ENCODE peak calls at places on chromosomes 3 and 15, in ten cellular contexts. M, U, P, V, O, F, B, R, Q and C are unnamed samples.

GRCh38 chr3:100463646-100464155 is 28.7 kb upstream of the TMEM45A start:
- DNase-seq in M (no peak), U (no peak), P (no peak), V (no peak), O (no peak), F (no peak), B (peak; percentile 36), R (no peak), Q (no peak), C (no peak)

GRCh38 chr15:36667296-36667695 is 87.9 kb downstream of the CDIN1 start:
- DNase-seq in M (no peak), U (no peak), P (no peak), V (no peak), O (no peak), F (no peak), B (no peak), R (no peak), Q (no peak), C (no peak)

GRCh38 chr3:45001738-45002137 is 24.4 kb upstream of the CLEC3B start:
- DNase-seq in M (no peak), U (no peak), P (no peak), V (no peak), O (no peak), F (no peak), B (no peak), R (no peak), Q (no peak), C (no peak)

GRCh38 chr3:65497846-65498245 is 540.9 kb downstream of the MAGI1 start:
- DNase-seq in M (no peak), U (no peak), P (no peak), V (no peak), O (no peak), F (no peak), B (no peak), R (no peak), Q (no peak), C (no peak)

GRCh38 chr3:18774319-18774877 is 349.3 kb upstream of the SATB1 start:
- DNase-seq in M (no peak), U (no peak), P (no peak), V (no peak), O (no peak), F (no peak), B (peak; percentile 1), R (no peak), Q (no peak), C (no peak)

GRCh38 chr15:66234798-66235197 is 18.8 kb downstream of the MEGF11 start:
- DNase-seq in M (no peak), U (no peak), P (no peak), V (no peak), O (no peak), F (no peak), B (no peak), R (no peak), Q (no peak), C (no peak)

GRCh38 chr3:4633078-4634004 is 140.2 kb downstream of the ITPR1 start:
- DNase-seq in M (peak; percentile 74), U (peak; percentile 9), P (peak; percentile 30), V (no peak), O (no peak), F (peak; percentile 67), B (peak; percentile 70), R (peak; percentile 79), Q (no peak), C (no peak)

GRCh38 chr3:13277860-13278531 is 142.1 kb downstream of the NUP210 start:
- DNase-seq in M (peak; percentile 45), U (peak; percentile 36), P (no peak), V (no peak), O (no peak), F (peak; percentile 89), B (peak; percentile 15), R (no peak), Q (no peak), C (no peak)

GRCh38 chr3:71195492-71195891 is 388.0 kb downstream of the FOXP1 start:
- DNase-seq in M (no peak), U (no peak), P (no peak), V (no peak), O (no peak), F (no peak), B (peak; percentile 74), R (no peak), Q (no peak), C (no peak)

GRCh38 chr3:184110316-184110725 is 13.5 kb downstream of the HTR3E start:
- DNase-seq in M (peak; percentile 39), U (peak; percentile 58), P (no peak), V (no peak), O (no peak), F (peak; percentile 45), B (peak; percentile 8), R (peak; percentile 38), Q (no peak), C (no peak)

GRCh38 chr15:75001310-75001709 is 5.9 kb downstream of the SCAMP5 start:
- DNase-seq in M (no peak), U (no peak), P (no peak), V (no peak), O (no peak), F (no peak), B (no peak), R (no peak), Q (no peak), C (no peak)

GRCh38 chr3:185317674-185318073 is 45.3 kb upstream of the MAP3K13 start:
- DNase-seq in M (no peak), U (no peak), P (no peak), V (no peak), O (no peak), F (no peak), B (peak; percentile 62), R (no peak), Q (no peak), C (no peak)

DNA sequence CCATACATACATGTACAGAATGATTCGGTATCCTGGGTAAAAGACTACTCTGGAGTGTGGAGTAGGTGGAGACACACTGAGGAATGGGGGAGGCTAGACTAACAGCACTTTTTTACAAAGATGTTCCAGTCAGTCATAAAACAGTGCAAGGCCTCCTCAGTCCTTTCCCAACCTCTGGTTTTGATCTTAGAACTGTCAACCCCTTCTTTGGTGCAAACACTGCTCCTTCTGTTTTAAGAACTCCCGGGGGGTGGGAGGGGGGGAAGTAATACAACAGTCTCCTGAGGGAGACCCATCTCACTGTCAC is 7.5 kb upstream of the MAP1A start:
- DNase-seq in M (peak; percentile 63), U (no peak), P (no peak), V (no peak), O (no peak), F (no peak), B (no peak), R (no peak), Q (no peak), C (no peak)
- H3K4me3 ChIP-seq in M (peak overlapping the region; percentile 86), U (no peak overlapping the region), P (peak overlapping the region; percentile 76), V (peak overlapping the region; percentile 37), O (peak overlapping the region; percentile 46), F (peak overlapping the region; percentile 58), B (peak overlapping the region; percentile 62), R (peak overlapping the region; percentile 61), Q (peak overlapping the region; percentile 53), C (no peak overlapping the region)

GRCh38 chr15:44738340-44738984 is 2.1 kb downstream of the TRIM69 start:
- DNase-seq in M (peak; percentile 60), U (no peak), P (no peak), V (no peak), O (no peak), F (peak; percentile 63), B (peak; percentile 58), R (peak; percentile 68), Q (no peak), C (no peak)
- H3K4me3 ChIP-seq in M (no peak overlapping the region), U (no peak overlapping the region), P (no peak overlapping the region), V (no peak overlapping the region), O (no peak overlapping the region), F (no peak overlapping the region), B (no peak overlapping the region), R (no peak overlapping the region), Q (no peak overlapping the region), C (no peak overlapping the region)

GRCh38 chr15:99508807-99509311 is 56.9 kb upstream of the MEF2A start:
- DNase-seq in M (no peak), U (no peak), P (no peak), V (no peak), O (no peak), F (no peak), B (no peak), R (no peak), Q (no peak), C (no peak)
- H3K4me3 ChIP-seq in M (no peak overlapping the region), U (no peak overlapping the region), P (no peak overlapping the region), V (no peak overlapping the region), O (no peak overlapping the region), F (peak overlapping the region; percentile 41), B (no peak overlapping the region), R (no peak overlapping the region), Q (no peak overlapping the region), C (no peak overlapping the region)

GRCh38 chr3:138435840-138436239 is 1.4 kb downstream of the ESYT3 start:
- DNase-seq in M (no peak), U (no peak), P (no peak), V (no peak), O (no peak), F (no peak), B (no peak), R (no peak), Q (no peak), C (no peak)
- H3K4me3 ChIP-seq in M (peak overlapping the region; percentile 70), U (no peak overlapping the region), P (no peak overlapping the region), V (no peak overlapping the region), O (no peak overlapping the region), F (no peak overlapping the region), B (no peak overlapping the region), R (peak overlapping the region; percentile 86), Q (peak overlapping the region; percentile 51), C (no peak overlapping the region)

DNA sequence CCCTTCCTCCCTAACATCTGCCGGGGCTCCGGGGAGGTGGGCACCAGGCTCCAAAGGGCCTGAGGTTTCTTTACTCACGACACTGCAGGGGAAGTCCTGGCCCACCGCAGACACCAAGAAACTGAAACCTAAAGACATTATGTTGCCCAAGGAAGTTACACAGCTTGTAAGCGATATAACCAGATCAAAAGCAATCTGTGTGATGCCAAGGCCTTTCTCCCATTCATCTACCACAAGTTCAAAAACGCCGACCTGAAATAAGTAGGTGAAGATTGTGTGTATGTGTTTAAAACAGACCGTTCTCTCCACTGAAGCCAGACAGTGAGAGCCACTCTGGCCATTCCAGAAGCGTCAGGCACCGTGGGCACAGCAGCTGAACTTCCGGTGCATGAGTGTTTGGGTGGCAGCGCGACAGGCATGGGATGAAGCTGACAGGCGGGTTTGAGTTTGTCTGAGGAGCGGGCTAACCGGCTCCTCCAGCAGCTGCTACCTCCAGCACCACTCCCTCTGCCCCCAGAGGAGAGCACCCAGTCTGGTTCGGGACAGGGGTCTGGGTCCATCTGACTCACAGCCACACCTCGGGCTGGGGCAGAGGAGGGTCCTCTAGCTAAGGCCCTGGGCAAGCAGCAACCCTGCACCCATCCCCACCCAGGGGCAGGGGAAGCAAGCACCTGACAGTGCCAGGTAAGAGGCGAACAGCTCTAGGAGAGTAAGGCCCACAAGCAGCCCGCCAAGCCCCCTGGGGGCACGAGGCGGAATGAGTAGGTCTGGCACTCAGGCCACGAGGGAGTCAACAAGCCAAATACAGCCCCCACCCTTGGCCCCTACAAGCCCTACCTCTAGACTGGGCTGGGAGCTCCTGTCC is 1.3 kb downstream of the TNK2 start:
- DNase-seq in M (no peak), U (no peak), P (peak; percentile 76), V (no peak), O (peak; percentile 54), F (peak; percentile 78), B (peak; percentile 81), R (peak; percentile 46), Q (peak; percentile 62), C (peak; percentile 79)
- H3K4me3 ChIP-seq in M (no peak overlapping the region), U (no peak overlapping the region), P (peak overlapping the region; percentile 88), V (no peak overlapping the region), O (peak overlapping the region; percentile 64), F (peak overlapping the region; percentile 66), B (peak overlapping the region; percentile 56), R (peak overlapping the region; percentile 75), Q (peak overlapping the region; percentile 76), C (no peak overlapping the region)

GRCh38 chr3:190197346-190197763 is 76.7 kb upstream of the P3H2 start:
- DNase-seq in M (no peak), U (no peak), P (no peak), V (no peak), O (no peak), F (no peak), B (no peak), R (peak; percentile 25), Q (no peak), C (no peak)
- H3K4me3 ChIP-seq in M (no peak overlapping the region), U (no peak overlapping the region), P (no peak overlapping the region), V (no peak overlapping the region), O (no peak overlapping the region), F (no peak overlapping the region), B (no peak overlapping the region), R (no peak overlapping the region), Q (no peak overlapping the region), C (no peak overlapping the region)